ENCODE peak calls at places on chromosomes 1 and 21, in five cellular contexts. W is K562, K is GM12878, Z is HepG2, I is H1. F is an unnamed sample.

GRCh38 chr1:91797164-91797563 is 88.8 kb downstream of the TGFBR3 start:
- DNase-seq in Z (no peak), W (no peak), K (no peak), I (no peak), F (no peak)

GRCh38 chr1:186559601-186560116 is 98.7 kb upstream of the PDC start:
- DNase-seq in Z (no peak), W (no peak), I (no peak), K (no peak), F (no peak)

GRCh38 chr1:196393742-196394141 is 214.5 kb downstream of the KCNT2 start:
- DNase-seq in K (no peak), I (no peak), W (no peak), Z (no peak), F (no peak)

GRCh38 chr1:43239484-43239883 is 30.3 kb upstream of the TMEM125 start:
- DNase-seq in K (peak), W (no peak), Z (no peak), I (no peak), F (no peak)

GRCh38 chr1:76410499-76410898 is 336.0 kb downstream of the ST6GALNAC3 start:
- DNase-seq in I (no peak), Z (no peak), W (no peak), K (no peak), F (no peak)

GRCh38 chr1:30748699-30749401 is 8.7 kb downstream of the LAPTM5 start:
- DNase-seq in I (no peak), Z (no peak), K (no peak), W (no peak), F (no peak)

GRCh38 chr21:15457962-15458361 is 271.8 kb upstream of the USP25 start:
- DNase-seq in K (no peak), I (no peak), W (no peak), Z (no peak), F (no peak)

GRCh38 chr1:64948905-64949833 is 17.2 kb downstream of the JAK1 start:
- DNase-seq in I (no peak), Z (no peak), W (no peak), K (no peak), F (peak)

GRCh38 chr1:117631761-117632160 is 25.9 kb downstream of the TENT5C start:
- DNase-seq in I (no peak), K (no peak), Z (no peak), W (no peak), F (no peak)

GRCh38 chr1:102191723-102192122 is 195.0 kb upstream of the OLFM3 start:
- DNase-seq in I (no peak), K (peak), W (no peak), Z (peak), F (peak)

GRCh38 chr21:16821588-16821987 is 691.3 kb upstream of the CXADR start:
- DNase-seq in I (no peak), W (no peak), K (no peak), Z (no peak), F (no peak)

GRCh38 chr1:66271904-66272254 is 262.1 kb upstream of the SGIP1 start:
- DNase-seq in K (no peak), Z (no peak), W (no peak), I (no peak), F (no peak)

GRCh38 chr1:19239876-19240275 is 11.4 kb downstream of the EMC1 start:
- DNase-seq in W (no peak), Z (no peak), K (no peak), I (no peak), F (no peak)

GRCh38 chr1:2558420-2558819 is 2.2 kb downstream of the TNFRSF14 start:
- DNase-seq in W (no peak), K (no peak), I (no peak), Z (no peak), F (no peak)

GRCh38 chr1:94339229-94339927 is 78.8 kb upstream of the ABCD3 start:
- DNase-seq in W (no peak), Z (no peak), I (no peak), K (no peak), F (no peak)

GRCh38 chr1:167016090-167016750 is 27.1 kb downstream of the MAEL start:
- DNase-seq in I (no peak), K (no peak), W (no peak), Z (no peak), F (no peak)

GRCh38 chr1:202270871-202271326 is 70.8 kb downstream of the UBE2T start:
- DNase-seq in K (no peak), Z (no peak), I (no peak), W (no peak), F (no peak)

GRCh38 chr1:228830954-228831481 is 95.7 kb downstream of the RHOU start:
- DNase-seq in Z (peak), K (peak), W (no peak), I (no peak), F (peak)

GRCh38 chr1:21051177-21051576 is 125.5 kb downstream of the EIF4G3 start:
- DNase-seq in I (no peak), Z (no peak), K (no peak), W (no peak), F (no peak)

GRCh38 chr1:199247891-199248290 is 609.1 kb downstream of the PTPRC start:
- DNase-seq in I (no peak), W (no peak), K (no peak), Z (no peak), F (no peak)

GRCh38 chr1:162200096-162200847 is 130.8 kb downstream of the NOS1AP start:
- DNase-seq in W (no peak), Z (no peak), K (no peak), I (no peak), F (no peak)

GRCh38 chr1:77948841-77949424 is 29.9 kb downstream of the FUBP1 start:
- DNase-seq in W (no peak), Z (peak), K (no peak), I (no peak), F (peak)

GRCh38 chr1:155000475-155000724 is 2.2 kb upstream of the ZBTB7B start:
- DNase-seq in K (no peak), Z (no peak), W (no peak), I (no peak), F (no peak)

GRCh38 chr1:245735831-245736530 is 581.2 kb downstream of the KIF26B start:
- DNase-seq in K (no peak), Z (no peak), I (no peak), W (no peak), F (no peak)

GRCh38 chr1:36087233-36088123 is 1.2 kb upstream of the ADPRS start:
- DNase-seq in K (no peak), Z (no peak), I (no peak), W (peak), F (no peak)

GRCh38 chr1:2466834-2467554 is 9.1 kb upstream of the PLCH2 start:
- DNase-seq in K (no peak), I (peak), W (peak), Z (no peak), F (no peak)

GRCh38 chr1:145906954-145907755 is 2.7 kb downstream of the ITGA10 start:
- DNase-seq in W (no peak), I (no peak), K (no peak), Z (no peak), F (no peak)

GRCh38 chr1:44377925-44378784 is 23.1 kb upstream of the ERI3 start:
- DNase-seq in W (peak), Z (peak), I (no peak), K (no peak), F (peak)

GRCh38 chr1:228358039-228358763 is 48.4 kb downstream of the TRIM11 start:
- DNase-seq in K (no peak), Z (no peak), I (no peak), W (no peak), F (no peak)

GRCh38 chr1:33331444-33332356 is 10.8 kb upstream of the A3GALT2 start:
- DNase-seq in Z (no peak), K (no peak), W (no peak), I (no peak), F (no peak)

GRCh38 chr1:151137789-151138188 is 8.6 kb downstream of the SEMA6C start:
- DNase-seq in I (no peak), K (no peak), W (no peak), Z (no peak), F (no peak)

GRCh38 chr1:212621043-212621829 is 12.7 kb downstream of the ATF3 start:
- DNase-seq in Z (no peak), I (no peak), W (no peak), K (no peak), F (no peak)

GRCh38 chr1:52436817-52437216 is 32.4 kb downstream of the PRPF38A start:
- DNase-seq in K (no peak), W (no peak), Z (no peak), I (no peak), F (no peak)

GRCh38 chr21:29022141-29022540 is 2.3 kb upstream of the USP16 start:
- DNase-seq in W (no peak), Z (peak), K (no peak), I (no peak), F (no peak)

GRCh38 chr1:111214884-111215283 is 12.6 kb upstream of the CHI3L2 start:
- DNase-seq in I (no peak), W (no peak), Z (no peak), K (no peak), F (no peak)

GRCh38 chr21:42182713-42183371 is 36.1 kb upstream of the ABCG1 start:
- DNase-seq in I (no peak), W (no peak), K (no peak), Z (no peak), F (no peak)

GRCh38 chr1:40796939-40797667 is 13.5 kb downstream of the KCNQ4 start:
- DNase-seq in K (no peak), W (no peak), Z (no peak), I (no peak), F (no peak)

GRCh38 chr1:119549719-119550141 is 42.7 kb downstream of the HSD3B1 start:
- DNase-seq in W (peak), Z (peak), K (no peak), I (peak), F (peak)

GRCh38 chr1:22341791-22342605 is 109.7 kb upstream of the ZBTB40 start:
- DNase-seq in I (no peak), Z (no peak), K (no peak), W (no peak), F (no peak)
- TF ChIP-seq POLR2AphosphoS5 in I (no peak), Z (no peak), K (no peak), W (no peak), F (no peak)

GRCh38 chr1:107786214-107786842 is 178.7 kb downstream of the VAV3 start:
- DNase-seq in I (no peak), W (no peak), Z (no peak), K (no peak), F (no peak)
- TF ChIP-seq ZNF274 in I (no peak), W (no peak), Z (no peak), K (no peak), F (no peak)

GRCh38 chr1:25566730-25567341 is 23.4 kb downstream of the LDLRAP1 start:
- DNase-seq in K (no peak), W (no peak), Z (no peak), I (no peak), F (no peak)
- TF ChIP-seq POLR2AphosphoS5 in K (no peak), W (no peak), Z (no peak), I (no peak), F (no peak)

GRCh38 chr21:43880111-43880985 is 15.3 kb downstream of the AGPAT3 start:
- DNase-seq in Z (no peak), W (no peak), K (no peak), I (no peak), F (peak)
- TF ChIP-seq ZNF274 in Z (no peak), W (no peak), K (no peak), I (no peak), F (no peak)

GRCh38 chr1:206469933-206470691 is at the start of gene IKBKE:
- DNase-seq in I (no peak), Z (peak), W (peak), K (no peak), F (peak)
- TF ChIP-seq POLR2AphosphoS5 in I (no peak), Z (no peak), W (no peak), K (peak), F (peak)

GRCh38 chr1:54273092-54273836 is 73.3 kb downstream of the MRPL37 start:
- DNase-seq in I (no peak), Z (no peak), W (peak), K (peak), F (no peak)
- TF ChIP-seq ZNF274 in I (no peak), Z (no peak), W (no peak), K (no peak), F (no peak)

GRCh38 chr1:11198257-11198656 is 9.1 kb downstream of the ANGPTL7 start:
- DNase-seq in W (no peak), I (no peak), Z (no peak), K (no peak), F (no peak)
- TF ChIP-seq POLR2AphosphoS5 in W (no peak), I (no peak), Z (no peak), K (no peak), F (no peak)

GRCh38 chr1:168092151-168092550 is 44.6 kb downstream of the GPR161 start:
- DNase-seq in K (no peak), Z (no peak), I (no peak), W (no peak), F (no peak)

GRCh38 chr1:168091063-168091462 is 45.7 kb downstream of the GPR161 start:
- DNase-seq in Z (no peak), K (no peak), I (no peak), W (no peak), F (no peak)

GRCh38 chr1:168091720-168092119 is 45.0 kb downstream of the GPR161 start:
- DNase-seq in Z (no peak), K (no peak), W (no peak), I (no peak), F (no peak)

GRCh38 chr1:168093616-168094015 is 43.1 kb downstream of the GPR161 start:
- DNase-seq in K (no peak), W (no peak), Z (no peak), I (no peak), F (no peak)

GRCh38 chr1:168092566-168093355 is 44.0 kb downstream of the GPR161 start:
- DNase-seq in I (no peak), Z (peak), W (peak), K (no peak), F (peak)
- TF ChIP-seq ZNF274 in I (no peak), Z (no peak), W (no peak), K (no peak), F (no peak)

DNA sequence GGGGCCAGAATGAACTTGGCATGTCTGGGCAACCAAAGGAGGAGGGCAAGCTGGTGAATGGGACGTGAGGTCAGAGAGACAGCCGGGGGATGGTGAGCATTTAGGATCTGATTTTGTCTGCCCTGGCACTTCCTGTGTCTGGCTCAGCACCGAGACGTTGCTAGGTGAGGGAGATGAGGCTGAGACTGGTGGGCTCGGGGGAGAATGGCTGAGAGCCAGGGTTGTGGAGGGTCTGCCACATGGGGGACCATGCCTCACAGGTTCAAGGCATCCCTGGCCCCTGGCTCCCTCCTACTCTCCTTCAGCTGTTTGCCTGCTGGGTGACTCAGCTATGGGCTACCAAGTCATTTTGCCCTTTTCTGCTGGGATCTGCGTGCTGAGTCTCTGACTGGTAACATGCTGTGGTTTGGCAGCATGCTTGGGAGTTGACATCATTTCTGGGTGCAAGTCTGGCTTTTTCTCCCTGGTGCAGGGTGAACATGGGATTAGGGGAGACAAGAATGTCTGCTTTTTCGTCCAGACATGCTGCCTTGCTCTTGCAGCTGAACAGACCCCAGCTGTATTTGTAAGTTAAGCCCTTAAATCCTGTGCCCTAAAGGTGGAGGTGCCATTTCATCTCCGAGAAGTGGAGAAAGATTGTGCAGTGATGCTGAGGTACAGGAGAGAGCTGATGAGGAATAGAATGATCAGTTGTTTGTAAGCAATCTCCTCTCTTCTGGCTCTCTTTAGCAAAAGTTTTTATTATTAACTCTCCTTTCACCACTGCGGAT is 17.6 kb downstream of the GALNT2 start:
- DNase-seq in Z (peak), K (no peak), W (no peak), I (no peak), F (peak)
- TF ChIP-seq POLR2AphosphoS5 in Z (no peak), K (no peak), W (no peak), I (no peak), F (peak)